ENCODE peak calls at places on chromosomes 11 and 22, in nine cellular contexts. U is ascending aorta, C is A549, I is body of pancreas, D is right atrium auricular region, J is MM.1S, N is tibial artery, L is OCI-LY7, P is PC-3. Y is an unnamed sample. For H3K4me1, the result is how much of the 10 kb centered on the place peaks cover.

GRCh38 chr22:19986410-19987341 is 29.9 kb downstream of the ARVCF start:
- DNase-seq in J (peak), L (peak), C (peak), P (peak), I (peak), D (peak), N (peak), U (peak), Y (peak)

GRCh38 chr11:34380696-34381095 is 22.9 kb upstream of the ABTB2 start:
- DNase-seq in P (peak), D (no peak), N (no peak), I (no peak), C (peak), J (no peak), U (no peak), L (no peak), Y (no peak)

GRCh38 chr11:35735411-35735810 is 72.8 kb downstream of the TRIM44 start:
- DNase-seq in I (no peak), L (no peak), D (no peak), P (no peak), J (no peak), N (no peak), U (no peak), C (no peak), Y (no peak)

GRCh38 chr22:26239561-26239960 is 70.3 kb downstream of the SEZ6L start:
- DNase-seq in I (no peak), C (no peak), L (no peak), D (no peak), U (no peak), N (no peak), P (no peak), J (no peak), Y (no peak)

GRCh38 chr11:119873761-119874421 is 144.9 kb upstream of the NECTIN1 start:
- DNase-seq in U (no peak), D (no peak), N (no peak), P (no peak), L (no peak), C (no peak), J (no peak), I (no peak), Y (no peak)

GRCh38 chr11:130315354-130315970 is 745 bp upstream of the ZBTB44 start:
- DNase-seq in L (peak), J (peak), C (no peak), D (no peak), N (peak), U (no peak), P (no peak), I (peak), Y (no peak)

GRCh38 chr22:29096736-29097669 is 24.2 kb downstream of the KREMEN1 start:
- DNase-seq in I (peak), D (no peak), J (no peak), P (peak), C (no peak), U (no peak), L (no peak), N (no peak), Y (no peak)

GRCh38 chr22:20111045-20111688 is 4.7 kb upstream of the RANBP1 start:
- DNase-seq in P (peak), C (peak), J (no peak), I (no peak), D (no peak), U (no peak), L (peak), N (no peak), Y (no peak)

GRCh38 chr22:48708558-48709245 is 1119.0 kb downstream of the BRD1 start:
- DNase-seq in I (no peak), U (no peak), D (no peak), L (no peak), P (no peak), C (no peak), N (peak), J (no peak), Y (no peak)

GRCh38 chr11:2415171-2415570 is 14.6 kb downstream of the TSSC4 start:
- DNase-seq in P (no peak), I (no peak), D (no peak), C (no peak), J (no peak), L (no peak), N (no peak), U (no peak), Y (no peak)

GRCh38 chr11:31806186-31806943 is 4.8 kb downstream of the PAX6 start:
- DNase-seq in P (no peak), L (no peak), U (no peak), I (no peak), C (no peak), N (no peak), D (peak), J (no peak), Y (no peak)
- H3K4me3 ChIP-seq in P (no peak), L (no peak), U (no peak), I (no peak), C (no peak), N (no peak), D (no peak), J (no peak), Y (no peak)

GRCh38 chr11:12183827-12184620 is 73.6 kb downstream of the MICAL2 start:
- DNase-seq in P (no peak), C (no peak), L (no peak), U (peak), N (no peak), J (no peak), I (no peak), D (no peak), Y (no peak)

GRCh38 chr11:12185914-12186313 is 75.5 kb downstream of the MICAL2 start:
- DNase-seq in N (peak), P (no peak), J (no peak), C (no peak), I (no peak), L (no peak), D (no peak), U (peak), Y (no peak)

GRCh38 chr11:12185106-12185690 is 74.8 kb downstream of the MICAL2 start:
- DNase-seq in D (no peak), C (no peak), L (no peak), U (peak), N (no peak), I (no peak), P (no peak), J (no peak), Y (no peak)

GRCh38 chr11:12182650-12183511 is 72.5 kb downstream of the MICAL2 start:
- DNase-seq in U (peak), D (no peak), P (peak), N (no peak), L (no peak), J (no peak), I (peak), C (peak), Y (no peak)

GRCh38 chr11:12184696-12185095 is 74.3 kb downstream of the MICAL2 start:
- DNase-seq in I (no peak), U (peak), D (no peak), N (no peak), C (no peak), P (peak), J (no peak), L (no peak), Y (no peak)
- H3K4me1 ChIP-seq in I (under half), U (under half), D (under half), N (under half), C (half or more), P (under half), J (under half), L (under half), Y (under half)

DNA sequence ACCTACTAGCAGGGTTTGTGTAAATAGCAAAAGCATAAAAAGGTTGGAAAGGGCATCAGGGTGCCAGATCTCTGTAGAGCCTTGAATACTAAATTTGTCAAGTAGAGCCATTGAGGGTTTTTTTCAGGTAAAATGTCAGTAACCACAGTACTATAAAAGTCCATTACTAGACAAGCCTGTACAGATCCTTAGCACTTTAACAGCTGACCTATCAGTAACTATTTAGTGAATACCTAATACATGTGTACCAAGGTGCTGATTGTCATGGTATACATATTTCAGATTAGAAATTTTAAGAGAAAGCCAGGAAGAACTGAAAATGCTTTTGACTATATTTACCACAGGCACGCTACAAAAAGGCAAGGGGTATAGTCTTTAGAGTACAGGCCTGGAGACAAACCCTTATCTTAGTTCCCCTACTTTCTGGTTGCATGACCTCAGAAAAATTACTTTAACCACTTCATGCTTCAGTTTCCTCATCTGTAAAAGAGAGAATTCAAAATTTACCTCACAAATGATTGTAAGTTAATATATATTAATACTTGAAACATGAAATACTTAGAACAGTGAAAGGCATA is 57.9 kb downstream of the RAB38 start:
- DNase-seq in I (no peak), P (no peak), D (no peak), C (no peak), J (no peak), N (no peak), U (no peak), L (no peak), Y (no peak)
- TF ChIP-seq CTCF in I (no peak), P (no peak), D (no peak), C (no peak), J (no peak), N (no peak), U (no peak), L (no peak), Y (no peak)

DNA sequence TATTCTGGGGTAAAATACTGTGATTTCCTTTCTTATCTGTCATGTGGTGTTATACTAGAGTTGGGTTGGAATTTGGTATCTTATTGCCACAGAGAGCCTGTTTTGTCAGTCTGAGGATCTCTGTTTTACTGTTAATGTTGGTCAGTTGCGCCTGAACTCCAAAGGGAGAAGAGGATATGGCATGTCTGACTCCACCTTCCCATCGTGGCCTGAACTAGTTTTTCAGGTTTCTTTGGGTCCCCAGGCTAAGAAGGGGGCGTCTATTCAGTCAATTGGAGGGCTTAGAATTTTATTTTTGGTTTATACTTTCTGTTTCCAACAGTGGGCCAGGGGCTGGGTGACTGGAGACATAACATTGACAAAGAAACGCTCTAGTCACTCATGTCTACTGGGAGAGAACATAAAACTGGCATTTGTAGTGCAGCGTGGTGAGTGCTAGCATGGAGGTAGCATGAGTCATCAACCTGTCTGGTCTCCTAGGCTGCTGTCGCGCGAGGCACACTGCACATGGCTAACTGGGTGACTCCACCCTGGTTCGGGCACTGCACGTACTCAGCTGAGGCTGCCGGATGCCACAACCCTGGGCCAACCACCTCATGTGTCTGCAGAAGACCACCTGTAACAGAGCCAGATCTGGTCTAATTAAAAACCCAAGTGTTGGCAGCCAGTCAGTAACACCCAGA is 120.1 kb upstream of the OR9Q1 start:
- DNase-seq in L (no peak), P (peak), J (no peak), C (peak), D (no peak), U (no peak), I (peak), N (no peak), Y (no peak)
- H3K4me3 ChIP-seq in L (no peak), P (no peak), J (no peak), C (no peak), D (no peak), U (no peak), I (no peak), N (no peak), Y (no peak)

GRCh38 chr22:46288846-46289243 is 7.8 kb upstream of the GTSE1 start:
- DNase-seq in N (no peak), P (no peak), I (no peak), J (no peak), U (no peak), D (no peak), L (no peak), C (no peak), Y (no peak)
- H3K4me1 ChIP-seq in N (under half), P (under half), I (under half), J (under half), U (under half), D (under half), L (under half), C (under half), Y (under half)

GRCh38 chr22:25078591-25078990 is 121.1 kb upstream of the CRYBB3 start:
- DNase-seq in C (no peak), D (no peak), I (no peak), U (peak), N (peak), J (no peak), L (no peak), P (no peak), Y (no peak)

GRCh38 chr22:25080855-25081254 is 118.8 kb upstream of the CRYBB3 start:
- DNase-seq in I (no peak), D (no peak), U (no peak), P (no peak), L (no peak), J (no peak), C (no peak), N (no peak), Y (no peak)

GRCh38 chr22:25082096-25082495 is 117.6 kb upstream of the CRYBB3 start:
- DNase-seq in C (no peak), I (no peak), N (no peak), D (no peak), L (no peak), U (no peak), P (no peak), J (no peak), Y (no peak)

GRCh38 chr22:25083414-25084166 is 116.1 kb upstream of the CRYBB3 start:
- DNase-seq in J (no peak), L (no peak), N (no peak), C (no peak), P (no peak), D (no peak), U (no peak), I (peak), Y (peak)

GRCh38 chr22:25081409-25081824 is 118.2 kb upstream of the CRYBB3 start:
- DNase-seq in L (peak), I (peak), C (peak), D (no peak), U (no peak), J (peak), N (no peak), P (peak), Y (no peak)
- TF ChIP-seq CTCF in L (peak), I (peak), C (peak), D (peak), U (peak), J (peak), N (peak), P (peak), Y (peak)

Y was measured in tibial nerve.